ENCODE peak calls at places on chromosomes 1 and 21, in ten cellular contexts. T is posterior vena cava, F is brain microvascular endothelial cell, V is hypothalamus, D is fibroblast of mammary gland, J is RCC 7860, G is kidney glomerular epithelial cell, Q is WTC11, Y is islet precursor cell, W is epithelial cell of esophagus. B is an unnamed sample.

GRCh38 chr1:119799599-119800177 is 11.6 kb downstream of the REG4 start:
- DNase-seq in T (no peak), F (no peak), V (no peak), D (no peak), J (no peak), G (no peak), Q (no peak), Y (no peak), W (no peak), B (no peak)

GRCh38 chr1:179025975-179026812 is 500 bp downstream of the FAM20B start:
- DNase-seq in T (peak; percentile 88), F (peak; percentile 32), V (peak; percentile 21), D (peak; percentile 29), J (peak; percentile 56), G (peak; percentile 62), Q (peak; percentile 71), Y (peak; percentile 86), W (peak; percentile 60), B (no peak)

GRCh38 chr1:125066385-125066784 is 3881.6 kb downstream of the SRGAP2C start:
- DNase-seq in T (peak; percentile 56), F (no peak), V (no peak), D (no peak), J (no peak), G (no peak), Q (no peak), Y (peak; percentile 24), W (no peak), B (no peak)

GRCh38 chr1:223716302-223716862 is 4.0 kb downstream of the CAPN2 start:
- DNase-seq in T (no peak), F (no peak), V (no peak), D (no peak), J (no peak), G (no peak), Q (no peak), Y (no peak), W (no peak), B (no peak)

GRCh38 chr1:167634435-167634834 is 4.4 kb downstream of the RCSD1 start:
- DNase-seq in T (no peak), F (no peak), V (no peak), D (no peak), J (no peak), G (no peak), Q (no peak), Y (no peak), W (peak; percentile 37), B (no peak)

GRCh38 chr1:199742547-199742946 is 285.0 kb upstream of the NR5A2 start:
- DNase-seq in T (no peak), F (peak; percentile 89), V (no peak), D (peak; percentile 94), J (peak; percentile 76), G (peak; percentile 84), Q (no peak), Y (peak; percentile 61), W (peak; percentile 96), B (peak; percentile 93)

GRCh38 chr1:93579891-93580290 is 101.7 kb downstream of the BCAR3 start:
- DNase-seq in T (peak; percentile 78), F (peak; percentile 74), V (no peak), D (peak; percentile 98), J (no peak), G (peak; percentile 34), Q (no peak), Y (peak; percentile 99), W (peak; percentile 70), B (no peak)

GRCh38 chr1:47611992-47612391 is 174.1 kb downstream of the FOXD2 start:
- DNase-seq in T (no peak), F (no peak), V (no peak), D (no peak), J (no peak), G (no peak), Q (no peak), Y (peak; percentile 35), W (no peak), B (no peak)

GRCh38 chr1:53653631-53654030 is 85.3 kb downstream of the GLIS1 start:
- DNase-seq in T (peak; percentile 46), F (no peak), V (no peak), D (no peak), J (no peak), G (no peak), Q (no peak), Y (no peak), W (no peak), B (no peak)

GRCh38 chr1:235423214-235423652 is 56.0 kb downstream of the TBCE start:
- DNase-seq in T (no peak), F (no peak), V (no peak), D (no peak), J (no peak), G (no peak), Q (no peak), Y (no peak), W (no peak), B (no peak)

GRCh38 chr21:46065215-46065992 is 32.5 kb upstream of the COL6A2 start:
- DNase-seq in T (peak; percentile 93), F (peak; percentile 59), V (no peak), D (peak; percentile 83), J (peak; percentile 73), G (peak; percentile 80), Q (no peak), Y (peak; percentile 32), W (no peak), B (no peak)

GRCh38 chr1:1170215-1170890 is 3.3 kb upstream of the TTLL10 start:
- DNase-seq in T (no peak), F (no peak), V (no peak), D (no peak), J (peak; percentile 21), G (peak; percentile 40), Q (peak; percentile 10), Y (peak; percentile 40), W (no peak), B (no peak)

GRCh38 chr21:42443181-42443785 is 39.6 kb downstream of the UBASH3A start:
- DNase-seq in T (no peak), F (no peak), V (no peak), D (no peak), J (no peak), G (no peak), Q (no peak), Y (no peak), W (no peak), B (no peak)

GRCh38 chr1:59072017-59072947 is 224.6 kb upstream of the FGGY start:
- DNase-seq in T (no peak), F (no peak), V (no peak), D (no peak), J (no peak), G (no peak), Q (no peak), Y (no peak), W (peak; percentile 54), B (no peak)

B was measured in kidney epithelial cell.